ENCODE peak calls at places on chromosomes 13 and 19, in five cellular contexts. M is GM12892, C is tibial nerve, H is A549, O is ovary. T is an unnamed sample.

GRCh38 chr13:43785166-43785680 is 1.5 kb downstream of the ENOX1 start:
- DNase-seq in O (no peak), C (no peak), H (no peak), M (no peak), T (no peak)

GRCh38 chr13:50512602-50513527 is 330.6 kb downstream of the DLEU7 start:
- DNase-seq in M (peak), O (peak), H (no peak), C (peak), T (peak)

GRCh38 chr19:27974082-27974513 is 1238.9 kb downstream of the UQCRFS1 start:
- DNase-seq in O (no peak), C (no peak), M (no peak), H (peak), T (peak)

GRCh38 chr13:110327036-110327790 is 20.1 kb downstream of the COL4A2 start:
- DNase-seq in M (no peak), C (no peak), O (no peak), H (no peak), T (no peak)

GRCh38 chr13:103883698-103884097 is 817.5 kb upstream of the SLC10A2 start:
- DNase-seq in M (no peak), C (no peak), H (no peak), O (no peak), T (no peak)

GRCh38 chr13:31925079-31925478 is 106.5 kb upstream of the FRY start:
- DNase-seq in C (no peak), O (no peak), H (no peak), M (no peak), T (no peak)

GRCh38 chr13:112711528-112712265 is 21.9 kb downstream of the ATP11A start:
- DNase-seq in H (peak), O (peak), M (peak), C (peak), T (peak)

GRCh38 chr19:4425531-4425930 is 23.1 kb downstream of the CHAF1A start:
- DNase-seq in O (no peak), H (no peak), M (no peak), C (no peak), T (no peak)

GRCh38 chr13:40399756-40400155 is 266.7 kb downstream of the FOXO1 start:
- DNase-seq in M (no peak), C (no peak), O (no peak), H (no peak), T (no peak)

GRCh38 chr13:98992355-98992754 is 14.5 kb upstream of the DOCK9 start:
- DNase-seq in C (no peak), O (no peak), M (no peak), H (no peak), T (no peak)

GRCh38 chr13:69234171-69234570 is 873.5 kb upstream of the ATXN8OS start:
- DNase-seq in C (no peak), M (no peak), H (no peak), O (no peak), T (no peak)

GRCh38 chr19:36093687-36094086 is 17.3 kb upstream of the OVOL3 start:
- DNase-seq in O (no peak), H (no peak), M (no peak), C (no peak), T (no peak)

GRCh38 chr13:71864981-71865857 is 1.8 kb downstream of the DACH1 start:
- DNase-seq in H (no peak), O (no peak), M (no peak), C (no peak), T (peak)

GRCh38 chr13:30045916-30046704 is 195.7 kb upstream of the UBL3 start:
- DNase-seq in O (no peak), H (no peak), M (no peak), C (no peak), T (no peak)

GRCh38 chr13:30042272-30042671 is 191.9 kb upstream of the UBL3 start:
- DNase-seq in C (no peak), O (no peak), M (no peak), H (no peak), T (no peak)

GRCh38 chr13:30043631-30043925 is 193.2 kb upstream of the UBL3 start:
- DNase-seq in H (no peak), M (no peak), O (no peak), C (no peak), T (no peak)

GRCh38 chr13:30044932-30045331 is 194.5 kb upstream of the UBL3 start:
- DNase-seq in M (no peak), H (no peak), C (no peak), O (no peak), T (no peak)

DNA sequence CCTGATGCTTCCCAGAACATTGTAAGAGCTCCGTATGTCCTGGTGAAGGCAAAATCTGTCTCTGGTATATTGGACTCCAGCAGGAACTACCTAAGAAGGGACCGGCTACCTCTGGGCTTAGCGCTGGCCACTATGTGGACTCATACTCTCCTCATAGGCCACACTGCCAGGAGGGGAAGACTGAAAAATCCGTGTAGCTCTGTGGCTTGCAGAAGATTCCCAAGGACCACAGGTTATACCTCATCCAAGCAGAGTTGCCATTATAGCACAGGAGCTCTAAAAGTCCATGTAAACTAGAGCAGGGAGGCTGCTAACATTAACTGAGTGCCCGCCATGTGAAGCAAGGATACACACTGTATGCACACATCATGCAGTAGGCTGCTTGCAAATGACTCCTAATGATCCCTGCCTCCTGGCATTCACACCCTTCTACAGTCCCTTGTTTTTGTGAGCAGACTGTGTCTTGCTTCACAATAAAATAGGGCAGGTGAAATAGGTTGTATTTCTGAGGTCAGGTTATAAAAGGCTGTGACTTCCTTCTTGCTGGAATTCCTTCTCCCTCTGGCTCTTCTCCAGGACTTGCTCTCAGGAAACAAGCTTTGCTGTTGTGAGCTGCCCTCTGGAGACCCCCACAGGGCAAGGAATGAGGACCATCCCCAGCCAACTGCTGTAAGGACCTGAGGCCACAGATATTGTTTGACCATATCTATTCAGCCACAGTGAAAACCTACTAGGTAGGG is 192.6 kb upstream of the UBL3 start:
- DNase-seq in M (no peak), C (no peak), H (no peak), O (no peak), T (no peak)
- TF ChIP-seq POLR2A in M (no peak), C (no peak), H (no peak), O (no peak), T (no peak)

GRCh38 chr19:49118565-49119410 is at the start of gene C19orf73:
- DNase-seq in M (peak), C (peak), O (peak), H (peak), T (peak)
- TF ChIP-seq POLR2A in M (peak), C (peak), O (peak), H (peak), T (peak)

DNA sequence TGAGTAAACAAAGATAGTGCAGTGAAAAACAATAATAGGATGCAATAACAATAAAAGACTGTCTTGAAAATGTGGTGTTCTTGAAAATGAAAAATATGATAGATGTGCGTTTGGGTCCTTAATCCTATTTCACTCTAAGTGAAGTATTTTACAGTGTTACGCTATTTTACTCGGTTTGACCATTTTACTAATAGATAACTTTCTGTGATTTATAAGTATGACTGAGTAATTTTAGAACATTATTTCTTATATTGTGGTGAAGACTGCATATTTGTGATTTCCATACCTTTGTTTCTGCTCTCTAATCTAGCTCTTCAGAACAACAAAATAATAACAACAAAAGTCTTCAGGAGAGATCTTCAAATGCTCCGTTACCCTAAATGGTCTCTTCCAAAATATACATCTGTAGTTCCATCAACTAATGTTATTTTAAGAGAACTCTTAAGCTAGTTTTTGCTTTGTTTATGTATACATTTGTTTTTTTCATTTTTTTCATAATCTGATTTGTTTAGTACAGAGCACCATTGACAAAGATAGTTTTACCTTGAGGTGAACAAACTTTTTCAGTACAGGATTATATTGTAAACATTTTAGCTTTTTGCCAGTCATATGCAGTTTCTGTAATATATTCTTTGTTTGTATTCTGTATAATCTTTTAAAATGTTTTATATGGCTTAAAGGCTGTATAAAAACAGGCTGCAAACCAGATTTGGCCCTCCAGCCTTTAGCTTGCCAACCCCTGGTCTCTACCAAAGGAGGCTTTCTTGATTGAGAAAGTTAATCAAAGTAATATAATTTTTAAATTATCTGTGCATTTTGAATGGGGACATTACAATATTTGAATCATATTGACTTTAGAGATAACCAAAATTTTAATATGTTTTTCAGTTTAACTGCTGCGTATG is 1572.7 kb upstream of the PRR20A start:
- DNase-seq in H (no peak), C (no peak), M (no peak), O (no peak), T (no peak)
- TF ChIP-seq POLR2A in H (no peak), C (no peak), M (no peak), O (no peak), T (no peak)

DNA sequence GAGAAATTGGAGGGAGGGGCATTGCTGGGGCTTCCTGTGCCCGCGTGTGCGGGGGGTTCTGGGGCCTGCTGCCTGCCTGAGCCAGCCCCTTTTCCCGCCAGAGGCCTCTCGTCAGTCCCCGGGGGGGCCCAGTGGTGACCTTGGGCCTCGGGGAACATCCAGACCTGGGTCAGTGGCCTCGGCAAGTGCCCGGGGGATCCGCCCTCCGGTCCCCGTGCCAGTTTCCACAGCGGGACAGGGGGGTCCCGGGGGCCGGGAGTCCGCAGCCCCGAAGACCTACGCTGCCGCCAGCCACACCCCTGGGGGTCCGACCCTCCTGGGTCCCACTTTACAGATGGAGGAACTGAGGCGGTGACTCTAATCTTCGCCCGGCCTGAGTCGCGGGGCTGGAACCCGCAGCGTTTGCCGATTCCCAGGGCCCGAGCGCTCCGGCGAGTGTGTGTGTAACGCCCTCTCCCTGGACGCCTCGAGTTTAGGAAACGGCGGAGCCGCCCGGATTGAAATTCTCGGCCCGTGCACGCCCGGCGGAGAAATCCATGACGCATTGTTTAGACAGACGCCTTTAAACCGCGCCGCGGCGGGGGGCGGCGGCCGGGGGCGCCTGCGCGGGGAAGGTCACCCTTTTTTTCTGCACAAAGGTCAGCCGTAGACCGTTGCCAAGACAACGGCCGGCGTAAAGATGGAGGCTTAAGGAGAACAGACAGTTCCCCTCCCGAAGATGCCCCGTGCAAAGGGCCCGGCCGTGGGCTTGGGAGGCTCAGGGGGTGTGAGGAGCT is 39.3 kb downstream of the EFNA2 start:
- DNase-seq in M (no peak), H (peak), O (peak), C (peak), T (peak)
- TF ChIP-seq POLR2A in M (no peak), H (no peak), O (no peak), C (no peak), T (no peak)

GRCh38 chr19:40691421-40692211 is 1.2 kb upstream of the NUMBL start:
- DNase-seq in H (peak), O (peak), C (no peak), M (no peak), T (peak)

GRCh38 chr19:40690699-40691420 is 409 bp upstream of the NUMBL start:
- DNase-seq in M (peak), H (peak), O (peak), C (peak), T (peak)

GRCh38 chr19:40689339-40690049 is 957 bp downstream of the NUMBL start:
- DNase-seq in H (no peak), O (peak), C (no peak), M (no peak), T (peak)

GRCh38 chr19:40688987-40689338 is 1.5 kb downstream of the NUMBL start:
- DNase-seq in C (no peak), M (no peak), O (no peak), H (no peak), T (peak)

DNA sequence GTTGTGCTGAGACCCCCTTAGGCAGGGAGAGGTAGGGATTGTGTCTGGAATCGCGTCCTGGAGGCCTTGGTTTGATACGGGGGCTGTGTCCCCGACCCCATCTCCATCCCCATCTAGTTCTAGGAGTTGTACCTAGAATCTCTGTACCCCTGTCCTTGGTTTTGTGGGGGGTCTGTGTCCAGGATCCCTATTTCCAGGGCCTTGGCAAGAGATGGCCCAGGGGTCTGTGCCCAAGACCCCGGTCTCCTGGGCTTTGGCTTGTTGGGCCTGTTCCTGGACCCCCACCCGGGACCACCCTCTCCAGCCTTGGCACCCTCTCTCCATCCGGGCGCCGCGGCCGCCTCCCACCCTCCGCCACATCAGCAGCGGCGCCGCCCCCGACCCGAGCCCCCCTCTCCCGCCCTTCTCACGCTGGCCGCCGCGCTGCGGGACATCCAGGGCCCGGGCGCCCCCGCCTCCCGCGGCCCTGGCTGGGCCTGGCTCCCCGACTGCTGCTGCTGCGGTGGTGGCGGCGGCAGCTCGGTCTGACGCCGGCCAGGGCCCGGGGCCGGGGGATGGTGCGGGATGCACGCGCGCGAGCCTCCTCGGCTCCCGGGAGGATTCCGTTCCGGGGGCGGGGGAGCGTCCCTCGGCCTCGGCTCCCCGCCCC is at the start of gene NUMBL:
- DNase-seq in C (no peak), O (no peak), M (no peak), H (no peak), T (no peak)
- TF ChIP-seq POLR2A in C (peak), O (peak), M (no peak), H (peak), T (no peak)